ENCODE peak calls at places on chromosomes 13 and 19, in nine cellular contexts. W is fibroblast of lung, Q is SK-N-SH, R is heart right ventricle, I is neural crest cell, G is retinal pigment epithelial cell, N is lower lobe of right lung, Y is H9, X is cardiac fibroblast. L is an unnamed sample.

GRCh38 chr13:77975358-77976042 is 56.9 kb upstream of the EDNRB start:
- DNase-seq in I (no peak), W (no peak), Y (no peak), X (no peak), R (no peak), Q (no peak), N (no peak), G (no peak), L (no peak)

GRCh38 chr19:57566396-57567256 is 7.0 kb upstream of the ZNF550 start:
- DNase-seq in R (no peak), I (no peak), G (no peak), Y (no peak), N (no peak), X (peak; percentile 56), Q (no peak), W (peak; percentile 54), L (no peak)

GRCh38 chr13:31722684-31723083 is 16.6 kb upstream of the RXFP2 start:
- DNase-seq in G (no peak), Q (peak; percentile 68), R (no peak), I (no peak), N (no peak), W (peak; percentile 11), Y (no peak), X (peak; percentile 8), L (no peak)

GRCh38 chr19:51726049-51726448 is 2.3 kb upstream of the HAS1 start:
- DNase-seq in W (peak; percentile 77), G (peak; percentile 90), R (no peak), N (no peak), X (peak; percentile 96), Y (peak; percentile 72), I (no peak), Q (no peak), L (no peak)

GRCh38 chr13:103866041-103866440 is 799.8 kb upstream of the SLC10A2 start:
- DNase-seq in R (no peak), I (no peak), N (no peak), X (no peak), W (no peak), Y (no peak), G (no peak), Q (no peak), L (no peak)

GRCh38 chr19:13850910-13851753 is 25.8 kb upstream of the NANOS3 start:
- DNase-seq in Q (peak; percentile 42), G (peak; percentile 93), I (no peak), Y (peak; percentile 81), X (peak; percentile 96), N (peak; percentile 91), R (peak; percentile 88), W (peak; percentile 96), L (no peak)

GRCh38 chr13:27593267-27593666 is 27.1 kb downstream of the LNX2 start:
- DNase-seq in X (no peak), G (no peak), N (no peak), I (no peak), R (no peak), Q (no peak), Y (no peak), W (no peak), L (no peak)

GRCh38 chr19:1046836-1047695 is 7.2 kb downstream of the ABCA7 start:
- DNase-seq in I (no peak), Q (no peak), Y (peak; percentile 36), G (no peak), R (no peak), W (no peak), X (no peak), N (no peak), L (no peak)

GRCh38 chr19:58407658-58408151 is 744 bp upstream of the ZNF584 start:
- DNase-seq in I (no peak), W (no peak), G (no peak), X (no peak), Y (peak; percentile 46), N (no peak), Q (no peak), R (no peak), L (peak; percentile 22)

GRCh38 chr13:48411281-48412099 is 1.4 kb downstream of the LPAR6 start:
- DNase-seq in G (no peak), Y (no peak), I (no peak), X (peak; percentile 44), W (peak; percentile 21), Q (no peak), N (no peak), R (no peak), L (no peak)

GRCh38 chr19:5572556-5573286 is 5.0 kb upstream of the TINCR start:
- DNase-seq in G (no peak), R (no peak), Q (peak; percentile 15), N (no peak), Y (no peak), X (no peak), W (no peak), I (no peak), L (no peak)

GRCh38 chr13:70518081-70518480 is 409.8 kb upstream of the KLHL1 start:
- DNase-seq in N (no peak), Q (no peak), W (no peak), X (no peak), Y (no peak), R (no peak), G (no peak), I (no peak), L (no peak)

GRCh38 chr13:27922974-27923612 is 3.3 kb downstream of the PDX1 start:
- DNase-seq in G (no peak), R (no peak), Y (no peak), Q (no peak), W (no peak), N (no peak), I (no peak), X (no peak), L (no peak)

GRCh38 chr19:18014197-18014596 is 6.2 kb downstream of the ARRDC2 start:
- DNase-seq in W (no peak), R (no peak), G (no peak), Q (no peak), N (no peak), I (no peak), X (no peak), Y (no peak), L (no peak)

DNA sequence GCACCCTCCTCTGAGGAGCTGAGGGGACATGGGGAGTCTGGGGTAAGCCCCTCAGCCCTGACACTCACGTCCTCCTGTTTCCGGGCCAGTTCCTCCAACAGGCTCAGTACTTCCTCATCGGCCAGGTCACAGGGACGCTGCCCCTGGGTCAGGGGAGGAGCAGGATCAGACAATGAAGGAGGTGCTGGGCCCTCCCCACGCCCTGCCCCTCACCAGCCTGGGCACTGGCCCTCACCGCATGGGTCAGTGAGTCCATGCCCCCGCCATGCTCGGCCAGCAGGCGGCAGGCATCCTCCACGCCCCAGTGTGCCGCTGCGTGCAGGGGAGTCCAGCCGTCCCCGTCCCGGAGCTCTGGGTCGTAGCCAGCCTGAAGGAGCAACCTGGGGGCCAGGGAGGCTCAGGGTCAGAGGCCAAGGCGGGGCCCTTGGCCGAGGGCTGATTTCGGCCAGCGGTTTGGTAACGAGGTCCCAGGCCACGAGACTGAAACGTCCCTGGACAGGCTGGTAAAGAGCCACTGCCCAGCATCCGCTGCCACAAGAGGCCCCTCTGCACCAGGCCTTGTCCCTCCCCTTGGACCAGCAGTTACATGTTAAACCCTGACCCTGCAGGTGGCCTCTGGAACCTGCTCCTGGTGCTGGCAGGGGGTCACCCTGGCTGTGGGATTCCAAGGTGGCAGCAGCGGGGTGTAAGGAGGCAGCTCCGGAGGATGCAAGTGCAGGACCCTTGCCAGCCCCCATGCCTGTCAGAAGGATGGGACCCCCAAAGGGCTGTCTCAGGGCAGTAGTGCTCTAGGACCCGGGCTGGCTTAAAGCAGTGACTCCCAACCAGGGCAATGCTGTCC is 18.5 kb downstream of the PPP1R12C start:
- DNase-seq in Q (no peak), N (no peak), X (no peak), W (no peak), R (no peak), I (no peak), Y (no peak), G (no peak), L (peak; percentile 28)
- TF ChIP-seq CTCF in Q (no peak), N (peak; percentile 10), X (peak; percentile 9), W (no peak), R (peak; percentile 7), I (no peak), Y (peak; percentile 41), G (peak; percentile 16), L (peak; percentile 16)

GRCh38 chr13:67827992-67828391 is 597.9 kb upstream of the PCDH9 start:
- DNase-seq in I (no peak), R (no peak), X (no peak), N (no peak), Y (no peak), Q (no peak), G (peak; percentile 35), W (peak; percentile 71), L (no peak)

GRCh38 chr13:67829641-67830040 is 599.5 kb upstream of the PCDH9 start:
- DNase-seq in G (peak; percentile 12), X (no peak), Y (no peak), Q (no peak), W (peak; percentile 52), I (no peak), R (no peak), N (no peak), L (no peak)

GRCh38 chr13:67833564-67833963 is 603.4 kb upstream of the PCDH9 start:
- DNase-seq in R (no peak), G (no peak), Y (no peak), X (no peak), N (no peak), I (no peak), W (no peak), Q (no peak), L (no peak)
- TF ChIP-seq CTCF in R (no peak), G (no peak), Y (no peak), X (no peak), N (no peak), I (no peak), W (no peak), Q (no peak), L (no peak)

GRCh38 chr19:55812449-55812848 is 19.4 kb downstream of the NLRP11 start:
- DNase-seq in G (no peak), N (no peak), W (no peak), Y (no peak), I (no peak), Q (no peak), R (no peak), X (no peak), L (no peak)

GRCh38 chr19:55813906-55814305 is 17.9 kb downstream of the NLRP11 start:
- DNase-seq in I (no peak), X (no peak), Q (no peak), N (no peak), G (no peak), W (no peak), Y (no peak), R (no peak), L (no peak)

GRCh38 chr19:55809381-55810058 is 22.3 kb downstream of the NLRP11 start:
- DNase-seq in I (no peak), G (no peak), Y (peak; percentile 31), X (peak; percentile 77), W (peak; percentile 6), Q (peak; percentile 61), N (peak; percentile 63), R (peak; percentile 6), L (peak; percentile 8)

GRCh38 chr19:55811340-55811739 is 20.5 kb downstream of the NLRP11 start:
- DNase-seq in Y (no peak), W (no peak), N (no peak), X (no peak), G (no peak), Q (no peak), I (no peak), R (no peak), L (no peak)
- TF ChIP-seq CTCF in Y (no peak), W (no peak), N (no peak), X (no peak), G (no peak), Q (no peak), I (no peak), R (no peak), L (no peak)

DNA sequence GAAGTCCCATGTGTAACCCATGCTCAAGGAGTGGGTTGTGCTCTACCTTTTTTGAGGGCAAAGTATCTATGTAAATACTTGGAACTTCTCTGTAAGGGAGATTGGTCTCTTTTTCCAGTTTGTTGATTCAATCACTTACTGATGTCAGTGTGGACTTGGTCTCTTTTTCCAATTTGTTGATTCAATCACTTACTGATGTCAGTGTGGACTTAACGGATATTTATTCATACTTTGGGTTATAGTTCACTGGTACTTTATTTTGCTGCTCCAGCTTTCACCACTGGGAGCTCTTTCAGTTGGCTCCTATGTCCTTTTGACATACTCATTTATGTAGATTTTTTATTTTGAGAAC is 36.4 kb downstream of the COG3 start:
- DNase-seq in N (no peak), Q (no peak), I (no peak), R (no peak), Y (no peak), G (no peak), X (no peak), W (no peak), L (no peak)
- TF ChIP-seq CTCF in N (no peak), Q (no peak), I (no peak), R (no peak), Y (no peak), G (no peak), X (no peak), W (no peak), L (no peak)

L was measured in nephron progenitor cell.